ENCODE peak calls at places on chromosomes 7 and 10, in seven cellular contexts. G, S, X, M, B, P and N are unnamed samples.

GRCh38 chr7:50803359-50804337 is 21.0 kb upstream of the GRB10 start:
- DNase-seq in G (no peak), S (no peak), X (no peak), M (no peak), B (no peak), P (no peak), N (no peak)

GRCh38 chr10:89458289-89458688 is 43.9 kb downstream of the IFIT5 start:
- DNase-seq in G (no peak), S (no peak), X (no peak), M (no peak), B (no peak), P (no peak), N (no peak)

GRCh38 chr7:101370836-101371235 is 8.2 kb downstream of the COL26A1 start:
- DNase-seq in G (no peak), S (no peak), X (no peak), M (no peak), B (no peak), P (no peak), N (no peak)

GRCh38 chr7:158448701-158449100 is 138.9 kb downstream of the PTPRN2 start:
- DNase-seq in G (no peak), S (no peak), X (no peak), M (no peak), B (no peak), P (no peak), N (no peak)

GRCh38 chr10:69634759-69635425 is 4.8 kb downstream of the FAM241B start:
- DNase-seq in G (no peak), S (no peak), X (no peak), M (no peak), B (no peak), P (no peak), N (no peak)

GRCh38 chr10:101014230-101014884 is 14.7 kb downstream of the LZTS2 start:
- DNase-seq in G (peak), S (no peak), X (no peak), M (no peak), B (no peak), P (no peak), N (peak)

GRCh38 chr10:103254538-103255325 is 9.0 kb downstream of the RPEL1 start:
- DNase-seq in G (no peak), S (peak), X (no peak), M (no peak), B (no peak), P (no peak), N (peak)

GRCh38 chr7:113301983-113302382 is 183.6 kb upstream of the SMIM30 start:
- DNase-seq in G (no peak), S (no peak), X (no peak), M (no peak), B (no peak), P (no peak), N (no peak)

GRCh38 chr10:22503315-22504090 is 158.2 kb downstream of the SPAG6 start:
- DNase-seq in G (no peak), S (no peak), X (no peak), M (no peak), B (no peak), P (no peak), N (peak)

GRCh38 chr7:102310414-102310815 is 23.7 kb downstream of the SH2B2 start:
- DNase-seq in G (no peak), S (no peak), X (no peak), M (no peak), B (no peak), P (no peak), N (no peak)

GRCh38 chr7:47503283-47503682 is 78.6 kb downstream of the TNS3 start:
- DNase-seq in G (no peak), S (no peak), X (no peak), M (no peak), B (no peak), P (no peak), N (no peak)

DNA sequence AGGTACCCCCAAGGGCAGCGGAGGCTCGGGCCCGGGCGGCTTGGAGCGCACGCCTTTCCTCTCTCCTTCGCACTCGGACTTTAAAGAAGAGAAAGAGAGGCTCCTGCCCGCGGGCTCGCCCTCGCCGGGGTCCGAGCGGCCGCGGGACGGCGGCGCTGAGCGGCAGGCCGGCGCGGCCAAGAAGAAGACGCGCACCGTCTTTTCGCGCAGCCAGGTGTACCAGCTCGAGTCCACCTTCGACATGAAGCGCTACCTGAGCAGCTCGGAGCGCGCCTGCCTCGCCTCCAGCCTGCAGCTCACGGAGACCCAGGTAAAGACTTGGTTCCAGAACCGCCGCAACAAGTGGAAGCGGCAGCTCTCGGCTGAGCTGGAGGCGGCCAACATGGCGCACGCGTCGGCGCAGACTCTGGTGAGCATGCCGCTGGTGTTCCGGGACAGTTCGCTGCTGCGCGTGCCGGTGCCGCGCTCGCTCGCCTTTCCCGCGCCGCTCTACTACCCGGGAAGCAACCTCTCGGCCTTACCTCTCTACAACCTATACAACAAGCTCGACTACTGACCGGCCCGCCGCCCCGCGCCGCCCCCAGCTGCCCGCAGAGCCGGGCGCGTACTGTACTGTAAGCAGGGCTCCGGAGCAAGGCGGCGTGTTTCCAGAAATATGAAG is 1.8 kb downstream of the HMX2 start:
- DNase-seq in G (peak), S (no peak), X (no peak), M (no peak), B (no peak), P (no peak), N (no peak)
- TF ChIP-seq SIN3A in G (no peak), S (no peak), X (no peak), M (no peak), B (no peak), P (no peak), N (no peak)

DNA sequence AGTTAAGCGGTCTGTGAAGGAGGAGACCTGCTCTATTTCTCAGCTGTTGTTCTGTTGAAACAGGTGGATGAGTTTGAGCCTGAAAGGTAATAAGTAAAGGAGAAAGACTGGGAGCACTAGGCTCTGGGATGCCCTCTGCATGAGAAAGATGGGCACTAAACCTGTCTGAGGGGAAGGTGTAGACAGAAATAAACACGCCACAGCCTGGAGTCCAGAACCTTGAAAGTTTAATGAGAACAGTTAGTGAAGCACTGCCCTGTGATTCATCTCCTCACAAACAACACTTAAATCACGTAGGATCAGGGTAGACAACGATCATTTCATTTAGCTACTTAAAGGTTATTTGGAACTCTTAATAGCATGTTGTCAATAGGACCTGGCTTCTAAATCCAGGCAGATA is 193.1 kb downstream of the PHTF2 start:
- DNase-seq in G (no peak), S (no peak), X (no peak), M (no peak), B (no peak), P (no peak), N (no peak)
- TF ChIP-seq SIN3A in G (no peak), S (no peak), X (no peak), M (no peak), B (no peak), P (no peak), N (no peak)

GRCh38 chr7:116271980-116272886 is 61.9 kb downstream of the TES start:
- DNase-seq in G (peak), S (peak), X (no peak), M (no peak), B (peak), P (no peak), N (no peak)
- TF ChIP-seq SIN3A in G (peak), S (peak), X (no peak), M (no peak), B (no peak), P (no peak), N (no peak)

GRCh38 chr7:20264623-20265022 is 47.4 kb upstream of the MACC1 start:
- DNase-seq in G (no peak), S (no peak), X (no peak), M (no peak), B (no peak), P (no peak), N (no peak)
- TF ChIP-seq SIN3A in G (no peak), S (no peak), X (no peak), M (no peak), B (no peak), P (no peak), N (no peak)

GRCh38 chr7:105003275-105003674 is 10.7 kb upstream of the KMT2E start:
- DNase-seq in G (no peak), S (no peak), X (no peak), M (no peak), B (no peak), P (no peak), N (no peak)

GRCh38 chr7:105009667-105010537 is 4.1 kb upstream of the KMT2E start:
- DNase-seq in G (no peak), S (no peak), X (no peak), M (no peak), B (no peak), P (no peak), N (no peak)

GRCh38 chr7:105007298-105007697 is 6.7 kb upstream of the KMT2E start:
- DNase-seq in G (no peak), S (no peak), X (no peak), M (no peak), B (no peak), P (no peak), N (no peak)

GRCh38 chr7:105003875-105004510 is 10.0 kb upstream of the KMT2E start:
- DNase-seq in G (no peak), S (no peak), X (no peak), M (no peak), B (no peak), P (no peak), N (no peak)

GRCh38 chr7:105006367-105007139 is 7.5 kb upstream of the KMT2E start:
- DNase-seq in G (no peak), S (no peak), X (no peak), M (no peak), B (no peak), P (no peak), N (peak)
- TF ChIP-seq SIN3A in G (no peak), S (no peak), X (no peak), M (no peak), B (no peak), P (no peak), N (no peak)

GRCh38 chr10:78434886-78435285 is 401.2 kb downstream of the RPS24 start:
- DNase-seq in G (no peak), S (no peak), X (no peak), M (no peak), B (no peak), P (no peak), N (no peak)

GRCh38 chr10:78435484-78436222 is 402.0 kb downstream of the RPS24 start:
- DNase-seq in G (peak), S (no peak), X (no peak), M (no peak), B (no peak), P (no peak), N (no peak)

GRCh38 chr10:78432582-78432981 is 398.9 kb downstream of the RPS24 start:
- DNase-seq in G (no peak), S (no peak), X (no peak), M (no peak), B (no peak), P (peak), N (peak)

GRCh38 chr10:78433722-78434535 is 400.3 kb downstream of the RPS24 start:
- DNase-seq in G (peak), S (no peak), X (no peak), M (no peak), B (no peak), P (no peak), N (no peak)

DNA sequence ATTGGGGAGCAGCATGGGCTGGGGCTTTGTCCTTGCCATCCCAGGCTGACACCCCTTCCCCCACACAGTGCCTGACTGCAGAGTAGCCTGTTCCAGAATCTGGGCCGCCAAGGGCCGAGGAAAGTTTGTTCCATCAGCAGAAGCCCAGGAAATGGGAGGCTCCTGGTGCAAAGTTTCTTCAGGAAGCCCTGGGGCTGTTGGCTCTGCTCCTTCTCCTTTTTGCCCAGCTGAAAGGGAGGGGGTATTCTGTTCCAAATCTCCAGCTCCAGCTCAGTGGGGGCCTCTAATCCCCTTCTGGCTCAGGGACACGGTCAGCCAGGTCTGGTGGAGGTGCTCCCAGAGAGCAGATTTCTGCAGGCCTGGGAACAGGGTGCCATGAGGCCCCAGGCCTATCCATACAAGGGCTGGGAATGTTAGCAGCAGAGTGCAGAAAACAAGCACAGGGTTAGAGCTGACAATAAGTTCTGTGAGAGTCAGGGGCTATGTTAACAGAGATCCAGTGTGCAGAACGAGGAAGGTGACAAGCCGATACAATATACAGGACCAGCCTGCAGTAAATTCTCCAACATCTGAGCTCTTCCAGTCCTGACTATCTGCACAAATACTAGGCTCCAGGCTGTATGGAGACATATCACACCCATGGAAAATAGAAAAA is 399.5 kb downstream of the RPS24 start:
- DNase-seq in G (no peak), S (no peak), X (no peak), M (no peak), B (no peak), P (no peak), N (no peak)
- TF ChIP-seq SIN3A in G (no peak), S (no peak), X (no peak), M (no peak), B (no peak), P (no peak), N (no peak)

GRCh38 chr7:120981117-120981516 is 7.4 kb upstream of the CPED1 start:
- DNase-seq in G (no peak), S (no peak), X (no peak), M (no peak), B (no peak), P (no peak), N (no peak)

GRCh38 chr7:120985130-120985758 is 3.3 kb upstream of the CPED1 start:
- DNase-seq in G (peak), S (no peak), X (no peak), M (no peak), B (no peak), P (no peak), N (peak)

GRCh38 chr7:120979765-120980499 is 8.6 kb upstream of the CPED1 start:
- DNase-seq in G (no peak), S (no peak), X (no peak), M (no peak), B (no peak), P (no peak), N (no peak)

GRCh38 chr7:120984406-120984805 is 4.1 kb upstream of the CPED1 start:
- DNase-seq in G (no peak), S (no peak), X (no peak), M (no peak), B (no peak), P (no peak), N (peak)

GRCh38 chr7:120981888-120982615 is 6.5 kb upstream of the CPED1 start:
- DNase-seq in G (no peak), S (no peak), X (no peak), M (no peak), B (no peak), P (no peak), N (no peak)
- TF ChIP-seq SIN3A in G (no peak), S (no peak), X (no peak), M (no peak), B (no peak), P (no peak), N (no peak)

DNA sequence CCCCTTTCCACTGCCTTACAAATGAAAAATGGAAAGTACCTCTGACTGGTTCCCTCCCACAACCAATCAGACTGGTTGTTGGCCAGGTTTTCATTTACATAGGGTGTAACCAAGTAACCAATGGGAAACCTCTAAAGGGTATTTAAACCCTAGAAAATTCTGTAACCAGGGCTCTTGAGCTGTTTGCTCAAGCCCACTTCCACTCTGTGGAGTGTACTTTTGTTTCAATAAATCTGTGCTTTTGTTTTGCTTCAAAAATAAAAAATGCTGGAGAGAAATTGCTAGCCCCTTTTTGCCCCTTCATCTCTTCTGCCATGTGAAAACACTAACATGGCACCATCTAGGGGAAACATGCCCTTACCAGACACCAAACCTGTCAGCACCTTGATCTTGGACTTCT is 129.5 kb downstream of the AHR start:
- DNase-seq in G (no peak), S (no peak), X (no peak), M (no peak), B (no peak), P (no peak), N (no peak)
- TF ChIP-seq SIN3A in G (no peak), S (no peak), X (no peak), M (no peak), B (no peak), P (no peak), N (no peak)

GRCh38 chr7:149087366-149087765 is 3.2 kb downstream of the ZNF786 start:
- DNase-seq in G (no peak), S (no peak), X (no peak), M (no peak), B (no peak), P (no peak), N (no peak)
- TF ChIP-seq SIN3A in G (no peak), S (no peak), X (no peak), M (no peak), B (no peak), P (no peak), N (no peak)

GRCh38 chr7:106196460-106197021 is 84.4 kb upstream of the SYPL1 start:
- DNase-seq in G (no peak), S (no peak), X (no peak), M (no peak), B (peak), P (peak), N (no peak)
- TF ChIP-seq SIN3A in G (no peak), S (no peak), X (no peak), M (no peak), B (no peak), P (no peak), N (no peak)